ENCODE peak calls at places on chromosomes 2 and 18, in five cellular contexts. H, R, S, J and F are unnamed samples.

GRCh38 chr18:31154186-31154585 is 8.5 kb downstream of the DSC1 start:
- DNase-seq in J (no peak), R (no peak), S (no peak), H (no peak), F (no peak)

GRCh38 chr2:88180594-88181240 is 10.6 kb downstream of the THNSL2 start:
- DNase-seq in J (no peak), H (peak; percentile 2), S (no peak), R (no peak), F (peak; percentile 2)

GRCh38 chr2:203688798-203689197 is 17.6 kb upstream of the CD28 start:
- DNase-seq in J (peak; percentile 68), R (no peak), H (peak; percentile 78), S (no peak), F (peak; percentile 86)

GRCh38 chr18:45670281-45670962 is 53.6 kb upstream of the SLC14A1 start:
- DNase-seq in J (peak; percentile 60), R (no peak), H (peak; percentile 85), S (no peak), F (peak; percentile 84)

GRCh38 chr2:60468390-60469085 is 84.9 kb downstream of the BCL11A start:
- DNase-seq in R (no peak), J (no peak), H (peak; percentile 57), S (no peak), F (peak; percentile 26)

GRCh38 chr18:35436076-35436649 is 59.0 kb upstream of the ZNF396 start:
- DNase-seq in S (no peak), J (no peak), H (peak; percentile 58), R (no peak), F (peak; percentile 68)

GRCh38 chr18:47558110-47558750 is 306.8 kb upstream of the SKOR2 start:
- DNase-seq in J (no peak), S (no peak), H (no peak), R (no peak), F (no peak)

GRCh38 chr2:47644351-47644750 is 138.6 kb upstream of the MSH6 start:
- DNase-seq in S (no peak), J (no peak), H (no peak), R (no peak), F (no peak)

GRCh38 chr2:168825149-168825548 is 22.7 kb downstream of the NOSTRIN start:
- DNase-seq in S (no peak), H (no peak), R (no peak), J (no peak), F (no peak)

GRCh38 chr2:9478526-9478925 is 4.2 kb downstream of the IAH1 start:
- DNase-seq in S (no peak), R (no peak), J (no peak), H (no peak), F (no peak)

GRCh38 chr2:219159771-219160185 is 837 bp downstream of the NHEJ1 start:
- DNase-seq in R (no peak), J (peak; percentile 34), S (no peak), H (no peak), F (no peak)

GRCh38 chr18:23710068-23710527 is 20.8 kb downstream of the LAMA3 start:
- DNase-seq in J (no peak), R (no peak), H (peak; percentile 20), S (peak; percentile 21), F (peak; percentile 97)

GRCh38 chr2:202278036-202278760 is 12.6 kb downstream of the NOP58 start:
- DNase-seq in J (peak; percentile 17), R (no peak), S (no peak), H (peak; percentile 66), F (peak; percentile 63)

GRCh38 chr2:188404341-188405004 is 112.8 kb downstream of the GULP1 start:
- DNase-seq in H (peak; percentile 56), R (no peak), J (peak; percentile 22), S (no peak), F (peak; percentile 48)